ENCODE peak calls at places on chromosomes 7 and 10, in ten cellular contexts. One of them, this sample, is unnamed.

GRCh38 chr7:117157121-117157870 is 165.6 kb downstream of the WNT2 start:
- DNase-seq in IMR-90: peak
- DNase-seq in neural progenitor cell: no peak
- DNase-seq in OCI-LY7: no peak
- DNase-seq in psoas muscle: peak
- DNase-seq in right lobe of liver: peak
- DNase-seq in choroid plexus epithelial cell: peak
- DNase-seq in thoracic aorta: peak
- DNase-seq in cardiac muscle cell: no peak
- DNase-seq in H1: no peak
- DNase-seq in this sample: peak

GRCh38 chr7:134031835-134032617 is 95.1 kb upstream of the LRGUK start:
- DNase-seq in IMR-90: peak
- DNase-seq in neural progenitor cell: no peak
- DNase-seq in OCI-LY7: no peak
- DNase-seq in psoas muscle: no peak
- DNase-seq in right lobe of liver: no peak
- DNase-seq in choroid plexus epithelial cell: peak
- DNase-seq in thoracic aorta: no peak
- DNase-seq in cardiac muscle cell: peak
- DNase-seq in H1: no peak
- DNase-seq in this sample: peak

GRCh38 chr7:143410523-143411004 is 1.9 kb upstream of the EPHA1 start:
- DNase-seq in IMR-90: peak
- DNase-seq in neural progenitor cell: no peak
- DNase-seq in OCI-LY7: no peak
- DNase-seq in psoas muscle: no peak
- DNase-seq in right lobe of liver: no peak
- DNase-seq in choroid plexus epithelial cell: no peak
- DNase-seq in thoracic aorta: no peak
- DNase-seq in cardiac muscle cell: no peak
- DNase-seq in H1: no peak
- DNase-seq in this sample: no peak

GRCh38 chr10:114499630-114500190 is 95.4 kb upstream of the AFAP1L2 start:
- DNase-seq in IMR-90: no peak
- DNase-seq in neural progenitor cell: no peak
- DNase-seq in OCI-LY7: peak
- DNase-seq in psoas muscle: no peak
- DNase-seq in right lobe of liver: no peak
- DNase-seq in choroid plexus epithelial cell: no peak
- DNase-seq in thoracic aorta: no peak
- DNase-seq in cardiac muscle cell: no peak
- DNase-seq in H1: no peak
- DNase-seq in this sample: peak

GRCh38 chr10:79159785-79160184 is 91.0 kb downstream of the ZMIZ1 start:
- DNase-seq in IMR-90: peak
- DNase-seq in neural progenitor cell: no peak
- DNase-seq in OCI-LY7: no peak
- DNase-seq in psoas muscle: peak
- DNase-seq in right lobe of liver: no peak
- DNase-seq in choroid plexus epithelial cell: peak
- DNase-seq in thoracic aorta: peak
- DNase-seq in cardiac muscle cell: peak
- DNase-seq in H1: no peak
- DNase-seq in this sample: no peak

GRCh38 chr7:123041085-123041484 is 45.6 kb upstream of the TAS2R16 start:
- DNase-seq in IMR-90: no peak
- DNase-seq in neural progenitor cell: no peak
- DNase-seq in OCI-LY7: no peak
- DNase-seq in psoas muscle: no peak
- DNase-seq in right lobe of liver: no peak
- DNase-seq in choroid plexus epithelial cell: peak
- DNase-seq in thoracic aorta: no peak
- DNase-seq in cardiac muscle cell: no peak
- DNase-seq in H1: no peak
- DNase-seq in this sample: no peak

GRCh38 chr7:138929969-138930368 is 51.2 kb downstream of the KIAA1549 start:
- DNase-seq in IMR-90: no peak
- DNase-seq in neural progenitor cell: no peak
- DNase-seq in OCI-LY7: no peak
- DNase-seq in psoas muscle: no peak
- DNase-seq in right lobe of liver: no peak
- DNase-seq in choroid plexus epithelial cell: no peak
- DNase-seq in thoracic aorta: no peak
- DNase-seq in cardiac muscle cell: no peak
- DNase-seq in H1: no peak
- DNase-seq in this sample: no peak

GRCh38 chr7:100801833-100802568 is 25.3 kb downstream of the EPHB4 start:
- DNase-seq in IMR-90: peak
- DNase-seq in neural progenitor cell: no peak
- DNase-seq in OCI-LY7: no peak
- DNase-seq in psoas muscle: no peak
- DNase-seq in right lobe of liver: no peak
- DNase-seq in choroid plexus epithelial cell: peak
- DNase-seq in thoracic aorta: no peak
- DNase-seq in cardiac muscle cell: no peak
- DNase-seq in H1: peak
- DNase-seq in this sample: peak

GRCh38 chr7:114086491-114086905 is 167.7 kb upstream of the PPP1R3A start:
- DNase-seq in IMR-90: no peak
- DNase-seq in neural progenitor cell: peak
- DNase-seq in OCI-LY7: no peak
- DNase-seq in psoas muscle: peak
- DNase-seq in right lobe of liver: peak
- DNase-seq in choroid plexus epithelial cell: no peak
- DNase-seq in thoracic aorta: no peak
- DNase-seq in cardiac muscle cell: peak
- DNase-seq in H1: peak
- DNase-seq in this sample: no peak

GRCh38 chr10:44685177-44685576 is 226.0 kb upstream of the TMEM72 start:
- DNase-seq in IMR-90: no peak
- DNase-seq in neural progenitor cell: no peak
- DNase-seq in OCI-LY7: no peak
- DNase-seq in psoas muscle: no peak
- DNase-seq in right lobe of liver: no peak
- DNase-seq in choroid plexus epithelial cell: no peak
- DNase-seq in thoracic aorta: no peak
- DNase-seq in cardiac muscle cell: no peak
- DNase-seq in H1: no peak
- DNase-seq in this sample: no peak

GRCh38 chr10:88944813-88945212 is 7.8 kb downstream of the ACTA2 start:
- DNase-seq in IMR-90: no peak
- DNase-seq in neural progenitor cell: no peak
- DNase-seq in OCI-LY7: peak
- DNase-seq in psoas muscle: no peak
- DNase-seq in right lobe of liver: no peak
- DNase-seq in choroid plexus epithelial cell: no peak
- DNase-seq in thoracic aorta: no peak
- DNase-seq in cardiac muscle cell: no peak
- DNase-seq in H1: no peak
- DNase-seq in this sample: no peak

GRCh38 chr7:122412886-122413285 is 108.3 kb upstream of the FEZF1 start:
- DNase-seq in IMR-90: peak
- DNase-seq in neural progenitor cell: no peak
- DNase-seq in OCI-LY7: no peak
- DNase-seq in psoas muscle: no peak
- DNase-seq in right lobe of liver: no peak
- DNase-seq in choroid plexus epithelial cell: peak
- DNase-seq in thoracic aorta: no peak
- DNase-seq in cardiac muscle cell: peak
- DNase-seq in H1: no peak
- DNase-seq in this sample: peak

GRCh38 chr7:114539575-114539974 is 125.0 kb downstream of the FOXP2 start:
- DNase-seq in IMR-90: peak
- DNase-seq in neural progenitor cell: peak
- DNase-seq in OCI-LY7: no peak
- DNase-seq in psoas muscle: no peak
- DNase-seq in right lobe of liver: no peak
- DNase-seq in choroid plexus epithelial cell: peak
- DNase-seq in thoracic aorta: no peak
- DNase-seq in cardiac muscle cell: peak
- DNase-seq in H1: no peak
- DNase-seq in this sample: peak

GRCh38 chr7:100791881-100792666 is 35.2 kb downstream of the EPHB4 start:
- DNase-seq in IMR-90: no peak
- DNase-seq in neural progenitor cell: no peak
- DNase-seq in OCI-LY7: no peak
- DNase-seq in psoas muscle: no peak
- DNase-seq in right lobe of liver: no peak
- DNase-seq in choroid plexus epithelial cell: no peak
- DNase-seq in thoracic aorta: no peak
- DNase-seq in cardiac muscle cell: no peak
- DNase-seq in H1: no peak
- DNase-seq in this sample: no peak

DNA sequence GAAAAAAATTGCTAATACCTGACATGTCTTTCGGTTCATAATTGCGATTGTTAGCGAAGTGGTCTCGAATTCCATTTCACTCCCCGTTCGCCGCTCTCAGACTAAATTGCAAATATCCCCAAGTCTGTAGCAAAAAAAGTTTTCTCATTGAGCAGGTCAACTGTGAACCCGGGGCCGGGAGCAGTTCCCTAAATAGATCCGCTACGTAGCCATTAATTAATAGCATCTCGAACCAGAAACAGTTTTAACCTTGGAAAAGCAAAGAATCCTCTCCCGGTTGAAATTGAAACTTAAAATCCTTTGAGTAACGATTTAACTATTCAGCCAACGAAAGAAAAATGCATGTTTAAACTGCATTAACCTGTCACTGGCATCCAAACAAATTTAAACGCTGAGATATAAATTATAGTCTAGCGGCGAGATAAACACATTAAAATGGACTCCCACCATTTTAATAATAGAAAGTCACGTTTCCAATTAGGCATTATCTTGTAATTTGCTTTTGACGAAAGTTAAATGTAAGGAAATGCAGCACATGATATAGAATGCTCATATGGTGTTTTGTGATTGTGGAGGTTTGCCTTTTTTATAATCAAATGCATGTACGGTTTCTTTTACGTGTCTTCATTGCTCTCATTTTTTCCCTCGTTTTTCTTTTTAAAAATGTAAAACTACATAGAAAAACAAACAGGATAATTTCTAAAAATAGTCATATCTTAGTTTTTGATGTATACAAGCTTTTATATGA is 692 bp upstream of the KLF14 start:
- DNase-seq in IMR-90: peak
- DNase-seq in neural progenitor cell: no peak
- DNase-seq in OCI-LY7: no peak
- DNase-seq in psoas muscle: no peak
- DNase-seq in right lobe of liver: no peak
- DNase-seq in choroid plexus epithelial cell: no peak
- DNase-seq in thoracic aorta: no peak
- DNase-seq in cardiac muscle cell: peak
- DNase-seq in H1: no peak
- DNase-seq in this sample: no peak
- H3K4me3 ChIP-seq in IMR-90: peak
- H3K4me3 ChIP-seq in neural progenitor cell: peak
- H3K4me3 ChIP-seq in OCI-LY7: peak
- H3K4me3 ChIP-seq in psoas muscle: peak
- H3K4me3 ChIP-seq in right lobe of liver: peak
- H3K4me3 ChIP-seq in choroid plexus epithelial cell: peak
- H3K4me3 ChIP-seq in thoracic aorta: peak
- H3K4me3 ChIP-seq in cardiac muscle cell: peak
- H3K4me3 ChIP-seq in H1: peak
- H3K4me3 ChIP-seq in this sample: peak

GRCh38 chr10:61906502-61906901 is 5.0 kb downstream of the ARID5B start:
- DNase-seq in IMR-90: no peak
- DNase-seq in neural progenitor cell: no peak
- DNase-seq in OCI-LY7: no peak
- DNase-seq in psoas muscle: no peak
- DNase-seq in right lobe of liver: no peak
- DNase-seq in choroid plexus epithelial cell: no peak
- DNase-seq in thoracic aorta: no peak
- DNase-seq in cardiac muscle cell: no peak
- DNase-seq in H1: no peak
- DNase-seq in this sample: no peak

GRCh38 chr10:61904711-61905445 is 3.4 kb downstream of the ARID5B start:
- DNase-seq in IMR-90: peak
- DNase-seq in neural progenitor cell: peak
- DNase-seq in OCI-LY7: peak
- DNase-seq in psoas muscle: no peak
- DNase-seq in right lobe of liver: no peak
- DNase-seq in choroid plexus epithelial cell: peak
- DNase-seq in thoracic aorta: no peak
- DNase-seq in cardiac muscle cell: peak
- DNase-seq in H1: no peak
- DNase-seq in this sample: peak

GRCh38 chr10:61905837-61906236 is 4.3 kb downstream of the ARID5B start:
- DNase-seq in IMR-90: no peak
- DNase-seq in neural progenitor cell: no peak
- DNase-seq in OCI-LY7: no peak
- DNase-seq in psoas muscle: no peak
- DNase-seq in right lobe of liver: no peak
- DNase-seq in choroid plexus epithelial cell: no peak
- DNase-seq in thoracic aorta: no peak
- DNase-seq in cardiac muscle cell: no peak
- DNase-seq in H1: no peak
- DNase-seq in this sample: no peak

GRCh38 chr10:61903991-61904350 is 2.5 kb downstream of the ARID5B start:
- DNase-seq in IMR-90: peak
- DNase-seq in neural progenitor cell: no peak
- DNase-seq in OCI-LY7: no peak
- DNase-seq in psoas muscle: no peak
- DNase-seq in right lobe of liver: no peak
- DNase-seq in choroid plexus epithelial cell: no peak
- DNase-seq in thoracic aorta: no peak
- DNase-seq in cardiac muscle cell: no peak
- DNase-seq in H1: no peak
- DNase-seq in this sample: no peak

GRCh38 chr10:61905446-61905725 is 3.9 kb downstream of the ARID5B start:
- DNase-seq in IMR-90: no peak
- DNase-seq in neural progenitor cell: no peak
- DNase-seq in OCI-LY7: no peak
- DNase-seq in psoas muscle: no peak
- DNase-seq in right lobe of liver: no peak
- DNase-seq in choroid plexus epithelial cell: no peak
- DNase-seq in thoracic aorta: no peak
- DNase-seq in cardiac muscle cell: no peak
- DNase-seq in H1: no peak
- DNase-seq in this sample: no peak
- TF ChIP-seq CTCF in IMR-90: no peak
- TF ChIP-seq CTCF in neural progenitor cell: no peak
- TF ChIP-seq CTCF in OCI-LY7: no peak
- TF ChIP-seq CTCF in psoas muscle: no peak
- TF ChIP-seq CTCF in right lobe of liver: no peak
- TF ChIP-seq CTCF in choroid plexus epithelial cell: no peak
- TF ChIP-seq CTCF in thoracic aorta: no peak
- TF ChIP-seq CTCF in cardiac muscle cell: no peak
- TF ChIP-seq CTCF in H1: no peak
- TF ChIP-seq CTCF in this sample: no peak

GRCh38 chr7:26013551-26014083 is 138.4 kb upstream of the NFE2L3 start:
- DNase-seq in IMR-90: no peak
- DNase-seq in neural progenitor cell: no peak
- DNase-seq in OCI-LY7: no peak
- DNase-seq in psoas muscle: no peak
- DNase-seq in right lobe of liver: no peak
- DNase-seq in choroid plexus epithelial cell: no peak
- DNase-seq in thoracic aorta: no peak
- DNase-seq in cardiac muscle cell: no peak
- DNase-seq in H1: no peak
- DNase-seq in this sample: no peak
- H3K4me3 ChIP-seq in IMR-90: no peak
- H3K4me3 ChIP-seq in neural progenitor cell: no peak
- H3K4me3 ChIP-seq in OCI-LY7: no peak
- H3K4me3 ChIP-seq in psoas muscle: no peak
- H3K4me3 ChIP-seq in right lobe of liver: no peak
- H3K4me3 ChIP-seq in choroid plexus epithelial cell: no peak
- H3K4me3 ChIP-seq in thoracic aorta: no peak
- H3K4me3 ChIP-seq in cardiac muscle cell: no peak
- H3K4me3 ChIP-seq in H1: no peak
- H3K4me3 ChIP-seq in this sample: no peak

GRCh38 chr7:25967278-25968204 is 184.5 kb upstream of the NFE2L3 start:
- DNase-seq in IMR-90: no peak
- DNase-seq in neural progenitor cell: no peak
- DNase-seq in OCI-LY7: peak
- DNase-seq in psoas muscle: no peak
- DNase-seq in right lobe of liver: no peak
- DNase-seq in choroid plexus epithelial cell: no peak
- DNase-seq in thoracic aorta: no peak
- DNase-seq in cardiac muscle cell: no peak
- DNase-seq in H1: no peak
- DNase-seq in this sample: no peak
- TF ChIP-seq CTCF in IMR-90: no peak
- TF ChIP-seq CTCF in neural progenitor cell: no peak
- TF ChIP-seq CTCF in OCI-LY7: no peak
- TF ChIP-seq CTCF in psoas muscle: no peak
- TF ChIP-seq CTCF in right lobe of liver: no peak
- TF ChIP-seq CTCF in choroid plexus epithelial cell: no peak
- TF ChIP-seq CTCF in thoracic aorta: no peak
- TF ChIP-seq CTCF in cardiac muscle cell: no peak
- TF ChIP-seq CTCF in H1: no peak
- TF ChIP-seq CTCF in this sample: no peak